ENCODE peak calls at places on chromosomes 6 and 20, in seven cellular contexts. N, S, G, R, U, P and W are unnamed samples.

GRCh38 chr6:106702046-106702445 is 72.7 kb downstream of the QRSL1 start:
- DNase-seq in N (no peak), S (no peak), G (no peak), R (no peak), U (no peak), P (no peak), W (no peak)

GRCh38 chr20:63096681-63097335 is 90.0 kb upstream of the BHLHE23 start:
- DNase-seq in N (no peak), S (no peak), G (peak), R (peak), U (peak), P (no peak), W (peak)

GRCh38 chr20:19260412-19261090 is 48.1 kb downstream of the SLC24A3 start:
- DNase-seq in N (no peak), S (no peak), G (no peak), R (no peak), U (peak), P (no peak), W (no peak)

GRCh38 chr6:35052694-35053565 is 88.2 kb downstream of the TCP11 start:
- DNase-seq in N (peak), S (peak), G (peak), R (no peak), U (no peak), P (peak), W (peak)

GRCh38 chr6:131717815-131718214 is 7.0 kb upstream of the CTAGE9 start:
- DNase-seq in N (no peak), S (no peak), G (no peak), R (no peak), U (no peak), P (no peak), W (no peak)

GRCh38 chr6:80173411-80173810 is 66.9 kb downstream of the BCKDHB start:
- DNase-seq in N (no peak), S (no peak), G (no peak), R (no peak), U (no peak), P (no peak), W (no peak)

GRCh38 chr20:63264519-63264918 is 8.1 kb upstream of the ARFGAP1 start:
- DNase-seq in N (no peak), S (no peak), G (no peak), R (no peak), U (no peak), P (no peak), W (no peak)

GRCh38 chr20:19652591-19653026 is 105.4 kb upstream of the RIN2 start:
- DNase-seq in N (no peak), S (no peak), G (no peak), R (no peak), U (no peak), P (no peak), W (no peak)

GRCh38 chr6:158222066-158222465 is 53.9 kb downstream of the GTF2H5 start:
- DNase-seq in N (no peak), S (no peak), G (no peak), R (no peak), U (no peak), P (no peak), W (no peak)

GRCh38 chr6:105587349-105588115 is 184.7 kb upstream of the PREP start:
- DNase-seq in N (no peak), S (peak), G (no peak), R (no peak), U (no peak), P (no peak), W (no peak)

GRCh38 chr6:82094166-82094806 is 153.3 kb downstream of the IBTK start:
- DNase-seq in N (no peak), S (no peak), G (no peak), R (no peak), U (no peak), P (no peak), W (no peak)

GRCh38 chr6:44304282-44305199 is 8.6 kb downstream of the AARS2 start:
- DNase-seq in N (no peak), S (peak), G (peak), R (peak), U (no peak), P (no peak), W (no peak)

GRCh38 chr20:62732356-62732755 is 23.7 kb downstream of the NTSR1 start:
- DNase-seq in N (no peak), S (no peak), G (no peak), R (no peak), U (no peak), P (no peak), W (no peak)

GRCh38 chr6:110492584-110492983 is 16.2 kb upstream of the SLC22A16 start:
- DNase-seq in N (no peak), S (peak), G (no peak), R (no peak), U (no peak), P (no peak), W (no peak)

GRCh38 chr20:24762371-24762770 is 186.7 kb upstream of the CST7 start:
- DNase-seq in N (no peak), S (no peak), G (peak), R (peak), U (peak), P (no peak), W (no peak)

GRCh38 chr20:39259808-39260207 is 297.7 kb downstream of the DHX35 start:
- DNase-seq in N (no peak), S (no peak), G (no peak), R (no peak), U (no peak), P (no peak), W (no peak)

GRCh38 chr6:52595000-52595795 is 18.3 kb upstream of the TRAM2 start:
- DNase-seq in N (peak), S (peak), G (no peak), R (no peak), U (no peak), P (peak), W (peak)

GRCh38 chr6:156791261-156791850 is 14.2 kb downstream of the ARID1B start:
- DNase-seq in N (no peak), S (peak), G (no peak), R (no peak), U (no peak), P (no peak), W (no peak)

GRCh38 chr20:17518339-17519052 is 12.7 kb downstream of the BFSP1 start:
- DNase-seq in N (peak), S (no peak), G (no peak), R (no peak), U (no peak), P (peak), W (no peak)

GRCh38 chr6:52877168-52877567 is 32.3 kb downstream of the GSTA3 start:
- DNase-seq in N (no peak), S (peak), G (no peak), R (no peak), U (no peak), P (no peak), W (no peak)

GRCh38 chr6:148837941-148838340 is 91.1 kb downstream of the UST start:
- DNase-seq in N (no peak), S (no peak), G (no peak), R (no peak), U (no peak), P (no peak), W (no peak)

GRCh38 chr20:49899551-49900383 is 15.6 kb downstream of the SPATA2 start:
- DNase-seq in N (no peak), S (peak), G (no peak), R (no peak), U (no peak), P (no peak), W (no peak)

GRCh38 chr6:127365874-127366273 is 22.5 kb upstream of the ECHDC1 start:
- DNase-seq in N (no peak), S (no peak), G (no peak), R (no peak), U (no peak), P (no peak), W (no peak)

GRCh38 chr20:3045042-3045815 is 623 bp upstream of the MRPS26 start:
- DNase-seq in N (no peak), S (peak), G (peak), R (no peak), U (peak), P (peak), W (peak)

GRCh38 chr6:13703496-13703895 is 8.1 kb downstream of the RANBP9 start:
- DNase-seq in N (no peak), S (no peak), G (no peak), R (no peak), U (no peak), P (no peak), W (no peak)

GRCh38 chr6:122361314-122361979 is 38.0 kb upstream of the HSF2 start:
- DNase-seq in N (no peak), S (no peak), G (no peak), R (no peak), U (no peak), P (no peak), W (no peak)

GRCh38 chr6:15335385-15335784 is 89.5 kb downstream of the JARID2 start:
- DNase-seq in N (no peak), S (no peak), G (no peak), R (no peak), U (no peak), P (no peak), W (no peak)

GRCh38 chr6:135801755-135802154 is 49.7 kb upstream of the PDE7B start:
- DNase-seq in N (no peak), S (no peak), G (no peak), R (no peak), U (no peak), P (no peak), W (no peak)

GRCh38 chr20:4160761-4161305 is 145.5 kb upstream of the RNF24 start:
- DNase-seq in N (peak), S (peak), G (peak), R (peak), U (no peak), P (peak), W (peak)

GRCh38 chr6:82270791-82271392 is 23.3 kb upstream of the IBTK start:
- DNase-seq in N (no peak), S (peak), G (no peak), R (no peak), U (no peak), P (no peak), W (no peak)

GRCh38 chr6:129920103-129920798 is 59.1 kb upstream of the TMEM244 start:
- DNase-seq in N (no peak), S (peak), G (no peak), R (no peak), U (no peak), P (no peak), W (no peak)

GRCh38 chr20:31879143-31879987 is 8.9 kb downstream of the TTLL9 start:
- DNase-seq in N (peak), S (peak), G (peak), R (peak), U (peak), P (peak), W (peak)

GRCh38 chr6:133551847-133552331 is 310.7 kb downstream of the EYA4 start:
- DNase-seq in N (peak), S (peak), G (peak), R (no peak), U (no peak), P (peak), W (peak)

GRCh38 chr20:23680151-23680550 is 8.7 kb downstream of the CST4 start:
- DNase-seq in N (no peak), S (no peak), G (no peak), R (no peak), U (no peak), P (no peak), W (no peak)

GRCh38 chr6:110178626-110179405 is 654 bp downstream of the WASF1 start:
- DNase-seq in N (peak), S (peak), G (peak), R (peak), U (peak), P (peak), W (peak)

GRCh38 chr20:29298759-29299613 is 1958.5 kb upstream of the DEFB115 start:
- DNase-seq in N (no peak), S (no peak), G (no peak), R (no peak), U (no peak), P (no peak), W (no peak)

GRCh38 chr6:121961726-121962125 is 437.7 kb upstream of the HSF2 start:
- DNase-seq in N (no peak), S (no peak), G (no peak), R (no peak), U (no peak), P (no peak), W (no peak)

DNA sequence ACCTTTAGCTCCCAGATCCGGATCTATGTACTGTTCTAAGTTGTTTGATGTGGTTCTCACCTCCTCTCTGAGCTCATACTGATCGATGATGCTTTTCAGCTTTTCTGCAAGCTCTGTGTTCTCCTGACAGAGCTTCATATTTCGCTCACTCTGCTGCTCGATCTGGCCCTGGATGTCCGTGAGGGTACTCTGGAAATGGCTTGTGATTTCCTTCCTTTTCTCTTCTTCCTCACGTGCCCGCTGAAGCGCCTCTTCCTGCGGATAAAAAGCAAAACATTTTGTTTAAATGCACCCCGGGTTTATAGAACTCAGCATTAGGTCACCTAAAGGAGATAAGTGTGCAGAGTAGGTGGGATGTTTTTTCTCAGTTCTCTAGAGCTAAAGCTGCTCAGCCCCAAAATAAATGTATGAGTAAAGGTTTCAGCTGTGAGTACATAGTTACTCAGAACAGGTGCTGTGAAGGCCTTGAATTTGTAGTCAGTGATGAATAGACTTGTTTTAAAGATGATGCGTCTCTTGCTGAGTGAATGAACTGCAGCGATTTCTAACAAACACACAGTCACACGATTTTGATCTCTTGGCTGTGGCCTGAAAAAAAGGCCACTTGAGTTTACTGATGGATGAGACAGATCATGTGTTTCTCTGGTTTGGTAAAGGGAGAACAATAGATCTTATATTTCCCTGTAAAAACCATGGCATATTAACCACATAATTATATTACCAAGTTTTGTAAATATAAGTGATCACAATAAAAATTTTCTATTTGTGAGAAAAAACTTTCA is 29.1 kb downstream of the TXLNB start:
- DNase-seq in N (no peak), S (peak), G (no peak), R (no peak), U (no peak), P (no peak), W (no peak)
- H3K27ac ChIP-seq in N (no peak), S (no peak), G (no peak), R (peak), U (no peak), P (no peak), W (no peak)

GRCh38 chr6:27684264-27685211 is 211.6 kb upstream of the ZNF184 start:
- DNase-seq in N (peak), S (peak), G (no peak), R (no peak), U (no peak), P (no peak), W (peak)

GRCh38 chr6:27678449-27678848 is 205.5 kb upstream of the ZNF184 start:
- DNase-seq in N (no peak), S (no peak), G (no peak), R (no peak), U (no peak), P (no peak), W (no peak)

GRCh38 chr6:27685278-27685677 is 212.4 kb upstream of the ZNF184 start:
- DNase-seq in N (no peak), S (no peak), G (no peak), R (no peak), U (no peak), P (no peak), W (no peak)

GRCh38 chr6:27679308-27679967 is 206.5 kb upstream of the ZNF184 start:
- DNase-seq in N (no peak), S (no peak), G (no peak), R (no peak), U (no peak), P (no peak), W (no peak)

GRCh38 chr6:27679968-27680694 is 207.2 kb upstream of the ZNF184 start:
- DNase-seq in N (no peak), S (no peak), G (no peak), R (no peak), U (no peak), P (no peak), W (no peak)
- TF ChIP-seq POLR2A in N (no peak), S (no peak), G (no peak), R (no peak), U (no peak), P (no peak), W (no peak)

GRCh38 chr6:3916211-3916610 is 67.0 kb downstream of the FAM50B start:
- DNase-seq in N (no peak), S (no peak), G (no peak), R (no peak), U (no peak), P (no peak), W (no peak)

GRCh38 chr6:3912366-3913076 is 63.3 kb downstream of the FAM50B start:
- DNase-seq in N (no peak), S (peak), G (no peak), R (no peak), U (no peak), P (no peak), W (no peak)

GRCh38 chr6:3913958-3914337 is 64.8 kb downstream of the FAM50B start:
- DNase-seq in N (no peak), S (peak), G (no peak), R (no peak), U (no peak), P (no peak), W (no peak)

GRCh38 chr6:3913077-3913957 is 64.1 kb downstream of the FAM50B start:
- DNase-seq in N (peak), S (peak), G (peak), R (no peak), U (peak), P (peak), W (peak)

GRCh38 chr6:3915076-3915791 is 66.1 kb downstream of the FAM50B start:
- DNase-seq in N (no peak), S (no peak), G (no peak), R (peak), U (no peak), P (no peak), W (no peak)
- H3K27ac ChIP-seq in N (no peak), S (no peak), G (no peak), R (no peak), U (peak), P (no peak), W (no peak)

DNA sequence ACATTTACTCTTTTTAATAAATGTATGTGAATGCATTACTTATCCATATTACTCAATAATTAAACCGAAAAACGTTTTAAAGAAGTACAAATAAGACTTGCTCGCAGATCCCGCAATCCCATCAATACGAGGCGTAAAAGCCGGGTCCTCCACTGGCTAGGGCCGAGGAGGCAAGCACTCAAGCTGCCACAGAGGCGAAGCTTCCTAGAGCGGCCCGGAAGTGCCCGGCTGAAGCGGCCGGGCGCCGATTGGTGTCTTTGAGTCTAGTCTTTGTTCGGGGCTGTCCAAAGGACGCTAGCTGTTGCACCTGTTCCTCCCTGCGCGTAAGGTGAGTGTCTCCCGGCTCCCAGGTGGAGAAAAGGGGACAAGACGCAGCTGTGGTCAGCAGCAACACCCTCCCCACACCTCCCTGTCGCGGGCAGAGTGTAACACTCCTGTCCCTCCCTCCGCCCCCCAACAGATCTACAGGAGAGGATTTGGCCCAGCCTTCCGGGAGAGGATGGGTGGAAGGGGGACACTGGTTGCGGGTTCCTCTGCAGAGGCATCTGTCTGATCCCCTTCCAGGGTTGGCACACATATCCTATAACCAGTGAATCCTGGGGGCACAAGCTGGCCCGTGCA is at the start of gene ZSCAN16:
- DNase-seq in N (peak), S (peak), G (peak), R (peak), U (peak), P (peak), W (peak)
- TF ChIP-seq POLR2A in N (no peak), S (no peak), G (no peak), R (no peak), U (peak), P (no peak), W (peak)

DNA sequence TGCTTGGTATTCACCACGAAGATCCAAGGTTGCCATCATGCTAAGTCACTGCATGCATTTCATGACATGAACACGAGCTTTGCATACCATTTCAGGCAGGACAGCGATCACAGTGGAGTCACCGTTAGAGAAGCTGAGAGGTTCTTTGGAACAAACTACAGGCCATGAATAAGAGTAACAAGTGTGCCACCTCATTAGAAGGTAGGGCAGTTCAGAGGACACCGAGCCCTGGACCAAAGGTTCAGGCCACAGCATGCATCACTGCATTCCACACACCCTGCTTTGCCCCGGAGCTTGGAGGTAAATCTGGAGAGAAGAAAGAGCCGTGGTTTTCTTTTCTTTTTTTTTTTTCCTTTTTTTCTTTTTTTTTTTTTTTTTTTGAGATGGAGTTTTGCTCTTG is 66.9 kb upstream of the CDH4 start:
- DNase-seq in N (no peak), S (no peak), G (no peak), R (no peak), U (no peak), P (no peak), W (no peak)
- H3K27ac ChIP-seq in N (no peak), S (peak), G (no peak), R (no peak), U (no peak), P (no peak), W (no peak)

DNA sequence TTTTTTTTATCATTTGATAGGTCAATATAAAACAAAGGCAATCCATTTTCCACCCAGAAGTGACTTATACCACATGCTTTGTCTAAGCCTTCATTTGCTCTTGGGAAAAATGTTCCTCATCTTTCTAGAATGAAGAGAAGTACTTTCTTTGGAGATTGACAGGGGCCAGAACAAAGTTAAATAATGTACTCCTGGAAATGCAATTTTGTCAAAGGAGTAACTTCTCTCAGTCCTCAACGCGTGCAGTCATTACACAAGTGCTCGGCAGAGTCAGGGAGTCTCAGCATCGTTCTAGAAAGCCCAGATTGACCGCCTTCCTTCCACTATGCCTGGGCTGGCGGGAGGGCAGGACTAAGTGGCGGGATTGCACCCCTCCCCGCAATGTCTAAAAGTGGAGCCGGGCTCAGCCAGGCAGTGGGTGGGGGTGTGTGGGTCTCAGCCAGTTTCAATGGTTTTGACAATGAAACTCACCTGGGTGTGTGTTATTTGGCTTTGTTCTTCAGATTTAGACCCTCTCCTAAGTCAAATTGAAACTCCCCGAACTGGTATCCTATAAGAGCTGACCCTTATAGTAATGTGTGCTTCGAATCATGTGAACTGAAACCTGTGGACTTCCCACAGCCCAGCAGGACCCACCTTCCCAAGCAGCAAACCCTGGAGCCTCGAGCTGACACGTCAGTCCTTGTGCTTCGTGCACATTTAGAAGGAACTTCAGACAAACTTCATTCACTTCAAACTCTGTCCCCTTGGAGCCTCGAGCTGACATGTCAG is 63.2 kb upstream of the DUSP22 start:
- DNase-seq in N (no peak), S (no peak), G (no peak), R (no peak), U (no peak), P (no peak), W (peak)
- TF ChIP-seq POLR2A in N (no peak), S (no peak), G (no peak), R (no peak), U (no peak), P (no peak), W (no peak)